ENCODE peak calls at places on chromosomes 13 and 19, in five cellular contexts. One of them, this sample, is unnamed.

GRCh38 chr13:37097008-37097579 is 8.4 kb downstream of the CSNK1A1L start:
- DNase-seq in ascending aorta: no peak
- DNase-seq in esophagus squamous epithelium: no peak
- DNase-seq in endothelial cell: no peak
- DNase-seq in PC-9: no peak
- DNase-seq in this sample: peak

GRCh38 chr19:45643024-45643926 is 4.1 kb upstream of the EML2 start:
- DNase-seq in ascending aorta: peak
- DNase-seq in esophagus squamous epithelium: peak
- DNase-seq in endothelial cell: peak
- DNase-seq in PC-9: peak
- DNase-seq in this sample: peak

GRCh38 chr19:56562766-56563165 is 4.5 kb upstream of the ZNF470 start:
- DNase-seq in ascending aorta: no peak
- DNase-seq in esophagus squamous epithelium: no peak
- DNase-seq in endothelial cell: no peak
- DNase-seq in PC-9: no peak
- DNase-seq in this sample: no peak

GRCh38 chr13:31372454-31372853 is 172.7 kb downstream of the B3GLCT start:
- DNase-seq in ascending aorta: no peak
- DNase-seq in esophagus squamous epithelium: no peak
- DNase-seq in endothelial cell: no peak
- DNase-seq in PC-9: no peak
- DNase-seq in this sample: no peak

GRCh38 chr13:78176880-78177279 is 258.2 kb upstream of the EDNRB start:
- DNase-seq in ascending aorta: no peak
- DNase-seq in esophagus squamous epithelium: no peak
- DNase-seq in endothelial cell: no peak
- DNase-seq in PC-9: no peak
- DNase-seq in this sample: no peak

GRCh38 chr13:27188239-27188638 is 16.6 kb upstream of the USP12 start:
- DNase-seq in ascending aorta: no peak
- DNase-seq in esophagus squamous epithelium: no peak
- DNase-seq in endothelial cell: no peak
- DNase-seq in PC-9: no peak
- DNase-seq in this sample: no peak

GRCh38 chr19:19039901-19040300 is 6.5 kb downstream of the ARMC6 start:
- DNase-seq in ascending aorta: no peak
- DNase-seq in esophagus squamous epithelium: no peak
- DNase-seq in endothelial cell: no peak
- DNase-seq in PC-9: no peak
- DNase-seq in this sample: no peak

GRCh38 chr19:38676023-38676877 is 28.8 kb downstream of the ACTN4 start:
- DNase-seq in ascending aorta: no peak
- DNase-seq in esophagus squamous epithelium: no peak
- DNase-seq in endothelial cell: no peak
- DNase-seq in PC-9: no peak
- DNase-seq in this sample: peak

GRCh38 chr13:33262069-33262487 is 23.5 kb downstream of the STARD13 start:
- DNase-seq in ascending aorta: no peak
- DNase-seq in esophagus squamous epithelium: no peak
- DNase-seq in endothelial cell: no peak
- DNase-seq in PC-9: peak
- DNase-seq in this sample: peak

GRCh38 chr13:57630661-57631606 is 610 bp upstream of the PCDH17 start:
- DNase-seq in ascending aorta: peak
- DNase-seq in esophagus squamous epithelium: no peak
- DNase-seq in endothelial cell: no peak
- DNase-seq in PC-9: no peak
- DNase-seq in this sample: peak

GRCh38 chr19:38527466-38528136 is 90.2 kb downstream of the MAP4K1 start:
- DNase-seq in ascending aorta: no peak
- DNase-seq in esophagus squamous epithelium: no peak
- DNase-seq in endothelial cell: no peak
- DNase-seq in PC-9: no peak
- DNase-seq in this sample: no peak

GRCh38 chr13:99892866-99893504 is 78.6 kb downstream of the ZIC5 start:
- DNase-seq in ascending aorta: no peak
- DNase-seq in esophagus squamous epithelium: no peak
- DNase-seq in endothelial cell: no peak
- DNase-seq in PC-9: no peak
- DNase-seq in this sample: no peak

GRCh38 chr19:58059003-58059671 is at the start of gene ZNF135:
- DNase-seq in ascending aorta: peak
- DNase-seq in esophagus squamous epithelium: peak
- DNase-seq in endothelial cell: peak
- DNase-seq in PC-9: no peak
- DNase-seq in this sample: no peak

GRCh38 chr13:42964681-42965305 is 27.2 kb downstream of the EPSTI1 start:
- DNase-seq in ascending aorta: no peak
- DNase-seq in esophagus squamous epithelium: no peak
- DNase-seq in endothelial cell: no peak
- DNase-seq in PC-9: no peak
- DNase-seq in this sample: no peak

GRCh38 chr19:1905071-1905862 is at the start of the genes ADAT3 and SCAMP4:
- DNase-seq in ascending aorta: peak
- DNase-seq in esophagus squamous epithelium: peak
- DNase-seq in endothelial cell: peak
- DNase-seq in PC-9: peak
- DNase-seq in this sample: peak
- TF ChIP-seq CTCF in ascending aorta: no peak
- TF ChIP-seq CTCF in esophagus squamous epithelium: no peak
- TF ChIP-seq CTCF in endothelial cell: no peak
- TF ChIP-seq CTCF in PC-9: no peak
- TF ChIP-seq CTCF in this sample: no peak

GRCh38 chr19:5119297-5119998 is 150.5 kb downstream of the KDM4B start:
- DNase-seq in ascending aorta: no peak
- DNase-seq in esophagus squamous epithelium: no peak
- DNase-seq in endothelial cell: no peak
- DNase-seq in PC-9: no peak
- DNase-seq in this sample: no peak

GRCh38 chr19:5115771-5116202 is 146.9 kb downstream of the KDM4B start:
- DNase-seq in ascending aorta: no peak
- DNase-seq in esophagus squamous epithelium: no peak
- DNase-seq in endothelial cell: no peak
- DNase-seq in PC-9: no peak
- DNase-seq in this sample: no peak

GRCh38 chr19:5116292-5116691 is 147.4 kb downstream of the KDM4B start:
- DNase-seq in ascending aorta: no peak
- DNase-seq in esophagus squamous epithelium: no peak
- DNase-seq in endothelial cell: no peak
- DNase-seq in PC-9: no peak
- DNase-seq in this sample: no peak

GRCh38 chr19:5118026-5118425 is 149.1 kb downstream of the KDM4B start:
- DNase-seq in ascending aorta: no peak
- DNase-seq in esophagus squamous epithelium: no peak
- DNase-seq in endothelial cell: no peak
- DNase-seq in PC-9: no peak
- DNase-seq in this sample: no peak

DNA sequence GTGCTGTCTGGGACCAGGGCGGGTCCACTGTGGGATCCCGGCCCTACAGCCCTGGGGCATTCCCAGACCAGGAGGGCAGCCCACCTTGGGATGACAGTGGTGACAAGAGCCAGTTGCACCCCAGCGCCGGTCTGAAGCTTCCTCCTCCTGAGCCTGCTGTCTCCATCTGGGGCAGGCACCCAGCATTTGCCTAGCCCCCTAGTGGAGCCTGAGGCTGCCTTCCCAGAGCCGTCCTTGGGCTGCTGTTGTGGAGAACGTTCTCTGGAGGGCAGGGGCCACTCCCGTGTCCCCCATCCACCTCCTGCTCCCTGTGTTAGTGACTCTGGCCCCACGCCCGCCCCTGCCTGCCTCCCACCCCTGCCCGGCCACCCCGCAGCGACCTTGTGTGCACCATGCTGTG is 148.5 kb downstream of the KDM4B start:
- DNase-seq in ascending aorta: no peak
- DNase-seq in esophagus squamous epithelium: no peak
- DNase-seq in endothelial cell: no peak
- DNase-seq in PC-9: no peak
- DNase-seq in this sample: no peak
- TF ChIP-seq CTCF in ascending aorta: no peak
- TF ChIP-seq CTCF in esophagus squamous epithelium: no peak
- TF ChIP-seq CTCF in endothelial cell: no peak
- TF ChIP-seq CTCF in PC-9: no peak
- TF ChIP-seq CTCF in this sample: peak

GRCh38 chr19:41999071-41999877 is 5.2 kb upstream of the ATP1A3 start:
- DNase-seq in ascending aorta: no peak
- DNase-seq in esophagus squamous epithelium: no peak
- DNase-seq in endothelial cell: peak
- DNase-seq in PC-9: no peak
- DNase-seq in this sample: no peak
- TF ChIP-seq CTCF in ascending aorta: no peak
- TF ChIP-seq CTCF in esophagus squamous epithelium: no peak
- TF ChIP-seq CTCF in endothelial cell: no peak
- TF ChIP-seq CTCF in PC-9: no peak
- TF ChIP-seq CTCF in this sample: no peak

DNA sequence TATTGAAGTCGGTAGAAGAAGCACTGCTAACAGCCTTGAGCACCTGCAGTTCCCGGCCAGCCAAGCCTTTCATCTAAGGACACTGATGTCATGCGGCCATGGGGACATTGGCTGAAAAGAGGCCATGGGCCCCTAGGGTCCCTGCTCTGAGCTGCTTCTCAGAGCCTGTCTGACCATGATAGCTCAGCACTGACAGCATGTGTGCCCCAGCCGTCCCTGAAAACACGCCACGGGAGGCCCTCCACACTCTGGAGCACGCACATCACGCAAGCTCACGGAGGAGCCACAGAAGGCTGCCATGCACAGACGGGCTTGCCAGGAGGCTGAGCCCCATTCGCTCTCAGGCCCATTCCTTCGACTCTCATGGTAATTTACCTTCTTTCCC is 51.8 kb downstream of the MLLT1 start:
- DNase-seq in ascending aorta: no peak
- DNase-seq in esophagus squamous epithelium: no peak
- DNase-seq in endothelial cell: no peak
- DNase-seq in PC-9: no peak
- DNase-seq in this sample: no peak
- TF ChIP-seq CTCF in ascending aorta: no peak
- TF ChIP-seq CTCF in esophagus squamous epithelium: no peak
- TF ChIP-seq CTCF in endothelial cell: no peak
- TF ChIP-seq CTCF in PC-9: no peak
- TF ChIP-seq CTCF in this sample: no peak

DNA sequence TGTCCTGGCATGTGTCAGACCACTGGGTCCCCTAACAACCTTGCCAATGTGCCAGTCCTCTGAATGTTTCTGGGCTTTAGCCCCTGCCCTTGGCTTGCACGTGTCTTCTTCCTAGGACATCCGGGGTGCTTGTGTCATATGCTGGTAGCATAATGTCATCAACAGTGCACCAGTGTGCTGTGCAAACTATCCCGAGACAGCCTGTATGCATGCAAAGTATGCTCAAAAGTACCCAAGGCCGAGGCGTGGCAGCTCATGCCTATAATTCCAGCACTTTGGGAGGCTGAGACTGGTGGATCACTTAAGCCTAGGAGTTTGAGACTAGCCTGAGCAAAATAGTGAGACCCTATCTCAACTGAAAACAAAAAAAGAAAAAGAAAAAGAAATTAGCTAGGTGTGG is 20.8 kb upstream of the C19orf12 start:
- DNase-seq in ascending aorta: no peak
- DNase-seq in esophagus squamous epithelium: no peak
- DNase-seq in endothelial cell: no peak
- DNase-seq in PC-9: no peak
- DNase-seq in this sample: no peak
- TF ChIP-seq CTCF in ascending aorta: no peak
- TF ChIP-seq CTCF in esophagus squamous epithelium: no peak
- TF ChIP-seq CTCF in endothelial cell: no peak
- TF ChIP-seq CTCF in PC-9: no peak
- TF ChIP-seq CTCF in this sample: no peak

GRCh38 chr13:74039154-74039553 is 95.0 kb downstream of the KLF12 start:
- DNase-seq in ascending aorta: no peak
- DNase-seq in esophagus squamous epithelium: no peak
- DNase-seq in endothelial cell: no peak
- DNase-seq in PC-9: no peak
- DNase-seq in this sample: no peak

GRCh38 chr13:74040200-74040599 is 94.0 kb downstream of the KLF12 start:
- DNase-seq in ascending aorta: no peak
- DNase-seq in esophagus squamous epithelium: no peak
- DNase-seq in endothelial cell: peak
- DNase-seq in PC-9: peak
- DNase-seq in this sample: no peak

GRCh38 chr13:74036373-74036772 is 97.8 kb downstream of the KLF12 start:
- DNase-seq in ascending aorta: no peak
- DNase-seq in esophagus squamous epithelium: no peak
- DNase-seq in endothelial cell: no peak
- DNase-seq in PC-9: peak
- DNase-seq in this sample: no peak

GRCh38 chr13:74037762-74038161 is 96.4 kb downstream of the KLF12 start:
- DNase-seq in ascending aorta: no peak
- DNase-seq in esophagus squamous epithelium: no peak
- DNase-seq in endothelial cell: no peak
- DNase-seq in PC-9: no peak
- DNase-seq in this sample: no peak

DNA sequence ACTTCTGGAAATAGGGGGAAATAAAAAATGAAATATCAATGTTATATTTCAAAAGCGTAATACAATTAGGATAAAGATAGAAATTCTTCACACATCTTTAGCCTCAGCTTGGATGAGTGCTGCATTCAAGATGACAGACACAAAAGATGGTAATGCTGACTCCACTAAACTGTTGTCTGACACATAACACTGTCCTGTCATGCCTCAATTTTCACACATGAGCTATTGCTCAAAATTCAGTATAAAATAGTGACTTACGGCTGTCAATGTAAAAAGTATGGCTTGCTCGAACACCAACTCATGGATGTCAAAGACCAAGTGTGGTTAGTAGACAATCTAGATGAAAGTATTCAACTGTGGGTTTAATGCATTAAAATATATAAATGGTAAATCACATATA is 94.5 kb downstream of the KLF12 start:
- DNase-seq in ascending aorta: no peak
- DNase-seq in esophagus squamous epithelium: no peak
- DNase-seq in endothelial cell: no peak
- DNase-seq in PC-9: no peak
- DNase-seq in this sample: no peak
- TF ChIP-seq CTCF in ascending aorta: no peak
- TF ChIP-seq CTCF in esophagus squamous epithelium: no peak
- TF ChIP-seq CTCF in endothelial cell: no peak
- TF ChIP-seq CTCF in PC-9: no peak
- TF ChIP-seq CTCF in this sample: no peak

This sample was measured in HFFc6.